ENCODE peak calls at places on chromosomes 2 and 18, in four cellular contexts. J is mesendoderm, O is IMR-90, U is H9. Z is an unnamed sample.

GRCh38 chr18:41621177-41621576 is 333.9 kb upstream of the PIK3C3 start:
- DNase-seq in J (no peak), U (no peak), O (no peak), Z (no peak)

GRCh38 chr18:67730884-67731283 is 214.4 kb upstream of the DSEL start:
- DNase-seq in U (no peak), J (no peak), O (peak), Z (no peak)

GRCh38 chr2:5798083-5798482 is 105.9 kb downstream of the SOX11 start:
- DNase-seq in U (no peak), O (peak), J (peak), Z (no peak)

GRCh38 chr18:76202322-76202721 is 292.7 kb downstream of the ZNF516 start:
- DNase-seq in J (no peak), O (no peak), U (no peak), Z (no peak)

GRCh38 chr18:73235491-73235890 is 367.7 kb upstream of the NETO1 start:
- DNase-seq in O (peak), J (peak), U (no peak), Z (no peak)

GRCh38 chr2:121502246-121502645 is 28.4 kb upstream of the RNU4ATAC start:
- DNase-seq in U (no peak), O (peak), J (no peak), Z (no peak)

GRCh38 chr18:8107426-8107825 is 501.8 kb upstream of the RAB12 start:
- DNase-seq in J (no peak), U (no peak), O (no peak), Z (no peak)

GRCh38 chr18:41096504-41096903 is 858.5 kb upstream of the PIK3C3 start:
- DNase-seq in J (peak), U (no peak), O (peak), Z (no peak)

GRCh38 chr2:205047273-205047839 is 502.1 kb downstream of the PARD3B start:
- DNase-seq in U (peak), O (no peak), J (peak), Z (peak)

GRCh38 chr2:236530512-236530911 is 39.1 kb upstream of the ACKR3 start:
- DNase-seq in O (no peak), J (no peak), U (no peak), Z (no peak)

GRCh38 chr18:68839701-68840100 is 41.8 kb downstream of the CCDC102B start:
- DNase-seq in O (no peak), J (no peak), U (no peak), Z (no peak)

GRCh38 chr18:13982136-13982535 is 66.8 kb upstream of the MC2R start:
- DNase-seq in O (no peak), J (peak), U (peak), Z (peak)

GRCh38 chr2:98134138-98134537 is 47.2 kb downstream of the VWA3B start:
- DNase-seq in O (no peak), U (peak), J (peak), Z (no peak)

GRCh38 chr2:50620783-50621182 is 411.1 kb downstream of the NRXN1 start:
- DNase-seq in O (no peak), J (peak), U (peak), Z (no peak)

GRCh38 chr2:142130111-142131015 is 453 bp downstream of the LRP1B start:
- DNase-seq in U (peak), O (peak), J (peak), Z (peak)

GRCh38 chr2:178069551-178069950 is 3.0 kb downstream of the PDE11A start:
- DNase-seq in U (no peak), O (no peak), J (peak), Z (no peak)

GRCh38 chr2:48161632-48162031 is 255.3 kb upstream of the FBXO11 start:
- DNase-seq in J (no peak), U (no peak), O (no peak), Z (no peak)

GRCh38 chr18:45589559-45590041 is 25.7 kb upstream of the SLC14A2 start:
- DNase-seq in U (no peak), J (no peak), O (peak), Z (no peak)

GRCh38 chr2:120528051-120528692 is 182.2 kb downstream of the INHBB start:
- DNase-seq in U (no peak), J (no peak), O (no peak), Z (no peak)

GRCh38 chr2:233473386-233473791 is 93.2 kb downstream of the USP40 start:
- DNase-seq in O (no peak), J (no peak), U (no peak), Z (no peak)

GRCh38 chr2:119943058-119943457 is 69.8 kb upstream of the EPB41L5 start:
- DNase-seq in O (no peak), J (no peak), U (no peak), Z (no peak)

GRCh38 chr18:47721876-47722275 is 208.6 kb downstream of the SMAD2 start:
- DNase-seq in J (no peak), U (no peak), O (no peak), Z (no peak)

GRCh38 chr2:111226797-111227700 is 106.3 kb downstream of the BCL2L11 start:
- DNase-seq in O (peak), U (no peak), J (no peak), Z (no peak)

GRCh38 chr2:156331572-156332451 is 709 bp downstream of the NR4A2 start:
- DNase-seq in O (peak), U (peak), J (peak), Z (no peak)

GRCh38 chr2:192500550-192501200 is 305.9 kb upstream of the TMEFF2 start:
- DNase-seq in O (peak), U (no peak), J (peak), Z (no peak)

GRCh38 chr2:150188801-150189200 is 298.7 kb downstream of the RND3 start:
- DNase-seq in O (no peak), U (no peak), J (no peak), Z (no peak)

GRCh38 chr2:76197842-76198448 is 487.2 kb upstream of the GCFC2 start:
- DNase-seq in J (peak), O (peak), U (peak), Z (peak)

GRCh38 chr2:85589982-85590791 is 5.4 kb upstream of the RNF181 start:
- DNase-seq in J (no peak), O (peak), U (no peak), Z (no peak)

GRCh38 chr2:70203086-70203485 is 12.3 kb upstream of the C2orf42 start:
- DNase-seq in U (no peak), J (no peak), O (no peak), Z (no peak)

GRCh38 chr2:232525796-232526195 is at the start of gene CHRND:
- DNase-seq in U (no peak), J (no peak), O (no peak), Z (no peak)

GRCh38 chr2:226583715-226584114 is 215.9 kb downstream of the IRS1 start:
- DNase-seq in O (peak), J (peak), U (no peak), Z (no peak)

GRCh38 chr2:126676814-126677538 is 21.0 kb downstream of the GYPC start:
- DNase-seq in O (no peak), J (no peak), U (no peak), Z (no peak)
- H2BK15ac ChIP-seq in O (no peak), J (no peak), U (no peak), Z (no peak)

GRCh38 chr2:118016911-118017310 is 3.0 kb upstream of the CCDC93 start:
- DNase-seq in O (no peak), U (no peak), J (no peak), Z (no peak)

GRCh38 chr2:118012778-118013177 is 1.1 kb downstream of the CCDC93 start:
- DNase-seq in O (no peak), U (no peak), J (peak), Z (no peak)

GRCh38 chr2:118013221-118013723 is 598 bp downstream of the CCDC93 start:
- DNase-seq in J (peak), U (peak), O (no peak), Z (no peak)

GRCh38 chr2:118014492-118014824 is 588 bp upstream of the CCDC93 start:
- DNase-seq in U (no peak), J (no peak), O (no peak), Z (no peak)

GRCh38 chr2:118013724-118014491 is at the start of gene CCDC93:
- DNase-seq in O (peak), U (peak), J (peak), Z (peak)
- H2BK15ac ChIP-seq in O (no peak), U (no peak), J (no peak), Z (peak)

DNA sequence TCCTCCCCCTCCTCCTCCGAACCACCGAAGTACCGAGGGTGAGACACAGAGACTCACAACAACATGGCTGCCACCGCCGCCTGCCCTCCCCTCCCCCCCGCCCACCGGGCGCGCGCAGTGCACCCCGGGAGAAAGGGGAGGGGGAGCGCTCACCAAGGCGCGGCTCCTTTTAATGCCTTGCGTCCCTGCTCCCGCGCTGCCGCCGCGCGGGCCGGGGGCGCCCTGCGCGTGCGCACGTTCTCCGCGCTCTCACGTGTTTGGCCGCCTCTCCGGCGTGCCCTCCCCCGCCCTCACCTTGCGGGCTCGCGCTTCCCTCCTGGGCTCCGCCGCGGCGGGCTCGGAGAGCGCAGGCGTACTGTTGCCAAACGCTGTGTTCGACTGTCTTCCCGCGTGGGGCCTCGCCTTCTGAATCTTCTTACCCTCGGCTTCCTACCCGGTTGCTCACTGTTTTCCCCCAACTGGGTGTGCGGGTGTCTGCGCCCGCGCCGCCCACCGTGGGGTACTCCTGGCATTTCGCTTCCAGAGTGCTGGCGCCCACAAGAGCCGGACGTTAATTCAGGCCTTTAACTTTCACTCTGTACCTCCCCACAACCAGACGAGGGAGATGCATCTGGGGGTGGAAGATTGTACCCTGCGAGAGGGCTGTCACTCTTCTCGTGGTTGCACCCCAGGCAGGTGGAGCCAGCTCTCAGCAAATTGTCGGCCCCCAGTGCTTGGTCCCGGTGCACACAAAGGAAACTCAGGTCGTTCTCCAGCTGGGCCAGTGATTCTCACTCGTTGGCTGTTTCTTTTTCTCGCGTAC is at the start of gene PUM2:
- DNase-seq in O (peak), U (peak), J (peak), Z (peak)
- H2BK15ac ChIP-seq in O (peak), U (no peak), J (no peak), Z (peak)

GRCh38 chr2:71699428-71699827 is 246.1 kb downstream of the DYSF start:
- DNase-seq in O (no peak), J (no peak), U (no peak), Z (no peak)

GRCh38 chr2:71697106-71698010 is 244.0 kb downstream of the DYSF start:
- DNase-seq in O (no peak), U (no peak), J (peak), Z (no peak)

GRCh38 chr2:71700880-71701397 is 247.6 kb downstream of the DYSF start:
- DNase-seq in J (no peak), O (no peak), U (no peak), Z (no peak)

GRCh38 chr2:71702071-71702970 is 249.0 kb downstream of the DYSF start:
- DNase-seq in U (no peak), J (no peak), O (no peak), Z (no peak)

DNA sequence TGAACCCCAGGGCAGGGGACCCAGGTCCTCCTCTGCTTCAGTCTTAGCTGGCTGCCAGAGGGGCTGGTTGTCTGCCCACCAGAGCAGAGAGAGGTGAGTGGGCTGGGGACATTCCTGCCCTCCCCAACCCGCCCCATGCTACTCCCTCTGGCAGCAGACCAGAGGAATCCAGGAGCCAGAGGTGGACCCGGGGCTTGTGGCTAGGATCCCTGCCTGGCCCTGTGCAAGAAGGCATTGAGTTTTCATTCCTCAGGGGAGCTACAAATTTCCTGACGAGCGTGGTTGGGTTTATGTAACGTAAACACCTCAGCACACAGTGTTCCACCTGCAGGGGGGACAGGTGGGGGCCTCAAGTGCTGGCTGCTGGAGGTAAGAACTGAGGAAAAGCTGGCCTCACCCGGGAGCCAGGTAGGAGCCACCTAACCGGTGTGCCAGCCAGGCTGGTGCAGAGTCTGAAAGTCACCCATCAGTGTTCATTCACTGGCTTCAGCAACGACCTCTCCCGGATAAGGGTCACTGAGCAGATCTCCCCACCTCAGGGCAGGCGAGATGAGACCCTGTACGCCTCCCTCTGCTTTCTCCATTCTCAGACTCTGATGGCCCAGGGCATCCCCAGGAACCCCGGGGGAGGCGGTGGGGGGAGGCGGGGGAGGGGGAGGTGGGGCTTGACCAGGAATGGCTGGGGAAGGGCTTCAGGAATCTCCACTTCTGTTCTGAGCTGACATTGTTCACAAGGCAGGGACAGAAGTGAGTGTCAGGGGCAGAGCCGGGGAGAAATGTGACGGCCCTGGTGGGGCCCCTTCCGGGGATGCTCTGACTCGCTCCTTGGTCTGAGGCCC is 246.9 kb downstream of the DYSF start:
- DNase-seq in O (no peak), U (no peak), J (no peak), Z (no peak)
- H2BK15ac ChIP-seq in O (no peak), U (no peak), J (no peak), Z (peak)

GRCh38 chr2:8225798-8226197 is 456.1 kb upstream of the ID2 start:
- DNase-seq in J (no peak), O (no peak), U (no peak), Z (no peak)
- H2BK15ac ChIP-seq in J (no peak), O (no peak), U (no peak), Z (no peak)

DNA sequence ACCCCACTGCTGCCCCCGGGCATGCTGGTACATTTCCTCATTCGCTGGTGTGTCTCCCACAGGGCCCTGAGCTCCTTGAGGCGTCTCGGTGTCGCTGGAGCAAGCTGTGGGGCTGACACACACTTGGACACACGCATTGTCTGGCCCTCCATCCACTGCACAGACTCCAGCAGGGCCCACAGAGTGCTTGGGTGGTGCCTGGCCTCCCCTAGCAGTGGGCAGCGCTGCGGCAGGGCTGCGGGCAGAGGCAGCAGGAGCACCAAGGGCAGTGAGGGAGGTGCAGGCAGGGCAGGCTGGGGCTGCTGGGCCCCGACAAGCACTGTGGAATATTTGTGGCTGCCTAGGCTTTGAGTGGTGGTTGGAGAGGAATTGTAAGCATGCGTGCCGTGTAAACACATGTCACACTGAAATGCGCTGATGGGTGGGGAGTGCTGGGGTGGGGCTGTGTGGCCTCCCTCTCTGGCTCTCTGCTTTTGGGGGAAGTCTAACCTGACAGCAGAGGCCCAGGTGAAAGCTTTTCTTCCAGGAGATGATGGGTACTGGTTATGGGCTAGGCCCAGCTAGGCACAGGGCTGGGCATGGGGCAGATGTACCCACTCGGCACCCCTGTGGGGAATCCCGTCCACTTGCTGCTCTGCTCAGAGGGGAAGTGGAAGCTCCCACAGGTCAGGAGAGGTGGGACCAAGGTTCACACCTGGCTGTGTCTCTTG is 55.5 kb upstream of the HS6ST1 start:
- DNase-seq in J (no peak), U (no peak), O (peak), Z (no peak)
- H2BK15ac ChIP-seq in J (no peak), U (no peak), O (peak), Z (no peak)

DNA sequence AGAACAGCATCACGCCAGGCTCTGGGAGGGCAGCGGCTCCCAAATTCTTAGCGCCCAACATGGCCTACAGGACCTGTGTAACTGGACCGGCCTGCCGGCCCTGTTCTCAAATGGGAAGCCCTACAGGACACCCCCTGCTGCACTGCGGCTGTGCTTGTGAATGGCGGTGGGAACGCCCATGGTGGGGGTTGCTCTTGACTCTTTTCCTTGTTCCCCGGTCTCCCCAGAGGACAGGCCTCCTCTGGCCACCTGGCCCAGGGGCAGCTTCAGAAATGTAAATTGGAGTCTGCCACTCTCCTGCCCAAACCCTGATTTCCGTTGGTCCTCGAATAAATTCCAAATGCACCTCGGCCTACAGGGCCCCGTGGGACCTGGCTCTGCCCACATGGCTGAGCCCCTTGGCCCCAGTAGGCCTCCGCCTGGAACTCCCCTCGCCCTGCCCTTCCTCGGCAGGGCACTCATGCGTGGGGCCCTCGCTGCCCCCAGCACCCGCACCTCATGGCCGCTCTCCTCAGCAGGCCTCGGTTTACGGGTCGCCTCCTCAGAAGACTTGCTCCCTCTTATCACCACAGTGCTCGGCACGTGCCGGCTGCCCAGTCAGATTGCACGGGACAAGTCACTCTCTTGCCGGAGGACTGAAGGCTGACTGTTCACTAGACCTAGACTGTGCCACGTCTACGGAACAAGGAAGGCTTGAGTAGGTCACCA is 29.4 kb downstream of the KCNIP3 start:
- DNase-seq in U (no peak), J (no peak), O (no peak), Z (no peak)
- H2BK15ac ChIP-seq in U (no peak), J (no peak), O (no peak), Z (no peak)